ENCODE peak calls at places on chromosomes 13 and 19, in eight cellular contexts. L is HepG2, D is HCT116, V is GM12878, G is Panc1, N is upper lobe of left lung, A is K562, X is GM23338. K is an unnamed sample. For H3K4me1, the result is how much of the 10 kb centered on the place peaks cover.

GRCh38 chr13:110887955-110888333 is 26.9 kb downstream of the ANKRD10 start:
- ATAC-seq in N (peak), G (no peak), V (no peak), D (peak), X (peak), L (peak), A (peak), K (peak)

GRCh38 chr13:109400192-109400591 is 386.2 kb downstream of the IRS2 start:
- ATAC-seq in A (no peak), N (peak), X (peak), L (no peak), V (no peak), D (no peak), G (no peak), K (no peak)

GRCh38 chr19:18741566-18742121 is 49.5 kb downstream of the COMP start:
- ATAC-seq in A (no peak), N (peak), G (no peak), V (no peak), X (no peak), L (peak), D (no peak), K (peak)

GRCh38 chr13:110128546-110128945 is 178.4 kb downstream of the COL4A1 start:
- ATAC-seq in A (no peak), G (no peak), V (no peak), D (no peak), L (no peak), X (no peak), N (no peak), K (no peak)

GRCh38 chr19:7925171-7925837 is 631 bp downstream of the CTXN1 start:
- ATAC-seq in G (peak), X (peak), D (peak), L (peak), A (peak), V (peak), N (no peak), K (peak)

GRCh38 chr13:84446972-84447700 is 564.9 kb upstream of the SLITRK1 start:
- ATAC-seq in L (no peak), V (no peak), D (no peak), X (peak), N (peak), A (no peak), G (no peak), K (no peak)

GRCh38 chr13:30985637-30986205 is 53.3 kb downstream of the TEX26 start:
- ATAC-seq in D (no peak), X (no peak), G (no peak), N (no peak), L (no peak), V (no peak), A (no peak), K (no peak)

GRCh38 chr19:41426952-41427646 is at the start of gene B3GNT8:
- ATAC-seq in G (peak), L (peak), V (peak), A (peak), N (peak), D (peak), X (peak), K (peak)

GRCh38 chr13:38952827-38953226 is 37.8 kb downstream of the STOML3 start:
- ATAC-seq in L (no peak), A (no peak), V (no peak), X (no peak), N (no peak), G (no peak), D (no peak), K (no peak)

GRCh38 chr19:13951799-13952153 is 533 bp upstream of the DCAF15 start:
- ATAC-seq in A (no peak), X (no peak), V (peak), D (peak), N (no peak), G (peak), L (no peak), K (no peak)

GRCh38 chr13:50474094-50474654 is 369.3 kb downstream of the DLEU7 start:
- ATAC-seq in N (peak), A (no peak), V (no peak), L (no peak), G (no peak), D (no peak), X (no peak), K (no peak)

GRCh38 chr13:26495749-26496148 is 61.7 kb upstream of the WASF3 start:
- ATAC-seq in X (no peak), L (no peak), A (no peak), N (no peak), D (no peak), V (no peak), G (no peak), K (no peak)

GRCh38 chr19:38483016-38483630 is 49.6 kb downstream of the RYR1 start:
- ATAC-seq in V (no peak), X (no peak), A (no peak), D (no peak), G (no peak), L (no peak), N (no peak), K (no peak)

GRCh38 chr13:108629353-108629752 is at the start of gene MYO16:
- ATAC-seq in D (no peak), V (no peak), A (no peak), X (peak), N (no peak), L (no peak), G (no peak), K (no peak)

GRCh38 chr13:50141660-50142010 is 126.4 kb downstream of the KCNRG start:
- ATAC-seq in L (no peak), V (no peak), G (no peak), N (peak), A (no peak), X (no peak), D (no peak), K (no peak)

GRCh38 chr13:51158923-51159322 is 47.8 kb upstream of the C13orf42 start:
- ATAC-seq in X (no peak), G (no peak), A (no peak), L (no peak), N (no peak), D (no peak), V (no peak), K (no peak)

GRCh38 chr19:50873056-50873455 is at the start of gene KLK2:
- ATAC-seq in N (peak), X (no peak), G (no peak), V (no peak), L (no peak), D (no peak), A (no peak), K (no peak)

GRCh38 chr19:16095071-16095571 is 16.6 kb upstream of the RAB8A start:
- ATAC-seq in X (no peak), G (no peak), D (no peak), V (peak), L (no peak), A (no peak), N (peak), K (peak)

GRCh38 chr19:48338802-48339660 is 13.7 kb downstream of the EMP3 start:
- ATAC-seq in D (no peak), G (no peak), L (no peak), V (no peak), X (no peak), A (peak), N (no peak), K (no peak)

GRCh38 chr19:50300051-50300450 is 29.1 kb downstream of the KCNC3 start:
- ATAC-seq in A (no peak), X (no peak), N (no peak), G (no peak), D (no peak), L (no peak), V (no peak), K (no peak)

GRCh38 chr19:51282335-51282734 is 29.1 kb upstream of the IGLON5 start:
- ATAC-seq in A (no peak), D (no peak), V (no peak), N (no peak), X (no peak), L (no peak), G (no peak), K (no peak)

GRCh38 chr13:100544866-100545683 is 43.5 kb downstream of the GGACT start:
- ATAC-seq in D (peak), X (no peak), A (no peak), G (peak), V (no peak), N (peak), L (no peak), K (peak)

GRCh38 chr19:13881692-13882418 is 4.9 kb downstream of the NANOS3 start:
- ATAC-seq in A (no peak), V (peak), L (peak), N (no peak), G (no peak), D (no peak), X (no peak), K (no peak)

GRCh38 chr13:28679628-28680027 is 20.7 kb downstream of the POMP start:
- ATAC-seq in X (no peak), D (peak), N (no peak), G (no peak), L (peak), A (peak), V (peak), K (no peak)

GRCh38 chr13:20191311-20191901 is 1.3 kb downstream of the GJB2 start:
- ATAC-seq in A (no peak), L (peak), V (no peak), D (peak), G (no peak), X (peak), N (peak), K (no peak)

GRCh38 chr19:18377026-18377425 is 8.9 kb upstream of the GDF15 start:
- ATAC-seq in N (no peak), V (no peak), D (no peak), A (no peak), L (no peak), X (no peak), G (no peak), K (no peak)

GRCh38 chr19:6613711-6614110 is 22.8 kb upstream of the CD70 start:
- ATAC-seq in L (no peak), X (no peak), A (no peak), N (no peak), D (no peak), G (no peak), V (peak), K (no peak)

GRCh38 chr19:16576690-16577530 is 4.7 kb upstream of the SLC35E1 start:
- ATAC-seq in D (no peak), X (no peak), N (no peak), G (no peak), V (no peak), A (no peak), L (no peak), K (no peak)

GRCh38 chr13:42821437-42821836 is 40.1 kb downstream of the FAM216B start:
- ATAC-seq in X (no peak), V (no peak), N (peak), D (no peak), L (no peak), G (no peak), A (no peak), K (no peak)

GRCh38 chr19:48006762-48007161 is 12.3 kb downstream of the ELSPBP1 start:
- ATAC-seq in L (no peak), V (no peak), G (no peak), N (no peak), D (peak), X (no peak), A (peak), K (no peak)

GRCh38 chr13:41706189-41706588 is 248.8 kb downstream of the RGCC start:
- ATAC-seq in X (no peak), A (no peak), L (no peak), N (peak), V (peak), G (no peak), D (no peak), K (peak)

GRCh38 chr13:30097089-30097488 is 210.3 kb downstream of the KATNAL1 start:
- ATAC-seq in G (no peak), D (no peak), A (no peak), N (no peak), L (no peak), X (no peak), V (no peak), K (no peak)

GRCh38 chr19:10554760-10555612 is 10.8 kb downstream of the KRI1 start:
- ATAC-seq in G (no peak), A (peak), N (no peak), D (no peak), L (peak), X (no peak), V (no peak), K (no peak)

GRCh38 chr19:1017906-1018305 is 3.0 kb downstream of the TMEM259 start:
- ATAC-seq in G (no peak), X (no peak), A (no peak), L (no peak), V (no peak), N (no peak), D (no peak), K (no peak)
- H3K4me1 ChIP-seq in G (under half), X (under half), A (half or more), L (under half), V (under half), N (half or more), D (under half), K (half or more)

GRCh38 chr13:97256343-97256783 is 34.2 kb downstream of the MBNL2 start:
- ATAC-seq in D (peak), N (peak), G (peak), V (no peak), A (no peak), L (peak), X (no peak), K (peak)
- TF ChIP-seq POLR2AphosphoS5 in D (peak), N (peak), G (peak), V (no peak), A (no peak), L (no peak), X (no peak), K (peak)

GRCh38 chr13:76019421-76020044 is 383.4 kb downstream of the LMO7 start:
- ATAC-seq in X (peak), N (no peak), A (peak), D (peak), L (peak), G (peak), V (peak), K (no peak)

GRCh38 chr13:76020421-76020955 is 384.4 kb downstream of the LMO7 start:
- ATAC-seq in X (no peak), G (no peak), N (no peak), V (no peak), A (no peak), D (no peak), L (no peak), K (no peak)

GRCh38 chr13:76017861-76018556 is 381.9 kb downstream of the LMO7 start:
- ATAC-seq in A (no peak), V (no peak), D (no peak), L (no peak), N (no peak), G (no peak), X (no peak), K (no peak)

GRCh38 chr13:76014618-76015315 is 378.6 kb downstream of the LMO7 start:
- ATAC-seq in L (no peak), N (no peak), A (no peak), G (no peak), X (no peak), V (no peak), D (no peak), K (peak)

DNA sequence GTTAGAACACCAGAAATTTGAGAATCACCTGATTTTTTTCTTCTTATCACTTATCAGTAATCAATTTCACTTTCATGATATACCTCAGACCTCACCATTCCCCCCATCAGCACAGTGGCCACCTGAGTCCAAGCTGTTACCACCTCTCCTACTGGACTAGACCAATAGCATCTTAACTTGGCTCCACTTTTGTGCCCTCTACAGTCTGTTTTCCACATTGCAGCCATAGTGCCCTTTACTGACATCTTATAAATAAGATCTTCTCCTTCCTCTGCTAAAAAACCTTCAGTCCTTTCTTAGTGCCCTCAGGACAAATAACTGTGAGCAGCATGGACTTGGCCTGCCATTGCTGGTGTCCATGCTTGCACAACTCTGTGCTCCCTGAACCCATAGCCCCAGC is 380.7 kb downstream of the LMO7 start:
- ATAC-seq in V (peak), A (peak), D (peak), G (no peak), L (peak), N (peak), X (peak), K (no peak)
- H3K4me1 ChIP-seq in V (under half), A (under half), D (under half), G (under half), L (under half), N (under half), X (under half), K (under half)

GRCh38 chr13:24161010-24161775 is 673 bp downstream of the SPATA13 start:
- ATAC-seq in D (peak), X (peak), L (peak), V (peak), G (peak), N (peak), A (no peak), K (peak)
- TF ChIP-seq POLR2AphosphoS5 in D (no peak), X (no peak), L (no peak), V (no peak), G (no peak), N (no peak), A (no peak), K (no peak)

GRCh38 chr19:31331536-31331935 is 17.7 kb downstream of the TSHZ3 start:
- ATAC-seq in X (no peak), V (no peak), N (no peak), L (no peak), A (no peak), D (no peak), G (no peak), K (no peak)
- H3K4me1 ChIP-seq in X (under half), V (under half), N (under half), L (under half), A (under half), D (under half), G (under half), K (under half)

DNA sequence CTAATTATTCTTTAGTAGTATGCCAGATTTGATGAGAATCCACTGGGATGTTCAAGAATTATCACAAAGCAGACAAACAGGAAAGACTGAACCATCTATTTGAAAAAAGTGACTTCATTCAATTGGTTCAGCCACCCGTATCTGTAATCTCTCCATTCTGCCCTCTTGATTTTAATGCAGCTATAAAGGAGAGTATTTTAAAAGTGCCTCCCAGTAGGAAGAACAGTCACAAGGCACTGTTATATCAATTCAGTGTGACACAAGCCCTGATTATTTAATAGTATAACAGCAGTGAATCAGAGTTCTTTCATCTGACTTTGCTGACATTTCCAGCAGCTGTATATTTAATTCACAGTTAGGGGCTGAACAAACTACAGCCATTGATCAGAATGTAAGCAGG is 77.3 kb upstream of the SLAIN1 start:
- ATAC-seq in D (no peak), X (no peak), N (no peak), G (no peak), A (no peak), V (no peak), L (no peak), K (no peak)
- TF ChIP-seq POLR2AphosphoS5 in D (no peak), X (no peak), N (no peak), G (no peak), A (no peak), V (no peak), L (no peak), K (no peak)